ENCODE peak calls at places on chromosomes 16 and 17, in eight cellular contexts. V is OCI-LY7, B is body of pancreas, R is A549, X is neural progenitor cell, D is psoas muscle, H is mucosa of descending colon, A is fibroblast of lung. Y is an unnamed sample.

GRCh38 chr17:11948791-11949190 is 48.5 kb downstream of the ZNF18 start:
- DNase-seq in B (peak; percentile 46), A (peak; percentile 87), X (no peak), H (no peak), R (no peak), D (peak; percentile 26), V (no peak), Y (no peak)

GRCh38 chr17:71163121-71163812 is 957.6 kb upstream of the SOX9 start:
- DNase-seq in V (no peak), A (peak; percentile 9), D (no peak), R (no peak), X (no peak), H (no peak), B (peak; percentile 88), Y (no peak)

GRCh38 chr17:74566132-74566753 is 1.1 kb downstream of the CD300H start:
- DNase-seq in X (peak; percentile 72), B (peak; percentile 40), D (no peak), H (no peak), V (peak; percentile 63), A (peak; percentile 3), R (peak; percentile 51), Y (no peak)

GRCh38 chr16:19410435-19411153 is 7.1 kb upstream of the TMC5 start:
- DNase-seq in D (no peak), R (peak; percentile 62), V (no peak), H (peak; percentile 63), B (peak; percentile 32), A (no peak), X (peak; percentile 82), Y (peak; percentile 89)

GRCh38 chr17:78241277-78242023 is 10.0 kb downstream of the TMEM235 start:
- DNase-seq in V (peak; percentile 85), R (peak; percentile 69), X (no peak), H (no peak), D (no peak), B (no peak), A (peak; percentile 47), Y (no peak)

GRCh38 chr16:19700319-19700781 is 17.7 kb downstream of the KNOP1 start:
- DNase-seq in H (peak; percentile 67), X (no peak), B (no peak), R (peak; percentile 81), D (no peak), A (peak; percentile 64), V (no peak), Y (no peak)

GRCh38 chr16:31105677-31106213 is 2.4 kb upstream of the BCKDK start:
- DNase-seq in B (peak; percentile 92), R (peak; percentile 69), D (peak; percentile 91), V (peak; percentile 77), H (peak; percentile 87), X (peak; percentile 75), A (peak; percentile 46), Y (peak; percentile 94)

GRCh38 chr17:1145311-1145986 is 34.3 kb downstream of the ABR start:
- DNase-seq in R (no peak), D (no peak), A (no peak), V (no peak), B (no peak), X (no peak), H (no peak), Y (no peak)

GRCh38 chr16:50653633-50654524 is 27.2 kb downstream of the SNX20 start:
- DNase-seq in B (peak; percentile 95), H (no peak), X (peak; percentile 23), D (no peak), A (no peak), R (no peak), V (no peak), Y (no peak)

GRCh38 chr16:76293980-76294690 is 16.9 kb downstream of the CNTNAP4 start:
- DNase-seq in V (no peak), B (no peak), D (no peak), A (peak; percentile 5), R (no peak), X (no peak), H (no peak), Y (no peak)

GRCh38 chr17:31724619-31725018 is 134.4 kb downstream of the COPRS start:
- DNase-seq in B (no peak), H (no peak), X (no peak), D (no peak), R (no peak), A (no peak), V (no peak), Y (no peak)

GRCh38 chr17:39937462-39937861 is 9.9 kb downstream of the LRRC3C start:
- DNase-seq in A (no peak), R (no peak), B (no peak), X (no peak), H (no peak), V (no peak), D (no peak), Y (no peak)

GRCh38 chr17:56150631-56151030 is 2.6 kb upstream of the ANKFN1 start:
- DNase-seq in B (no peak), H (no peak), V (no peak), D (no peak), A (no peak), R (no peak), X (no peak), Y (no peak)

GRCh38 chr16:24988593-24989338 is 26.4 kb downstream of the ARHGAP17 start:
- DNase-seq in H (peak; percentile 84), B (peak; percentile 62), V (peak; percentile 38), X (no peak), A (peak; percentile 74), R (peak; percentile 30), D (no peak), Y (no peak)

GRCh38 chr17:8275421-8276290 is 12.8 kb upstream of the RANGRF start:
- DNase-seq in R (no peak), H (no peak), B (no peak), A (no peak), X (no peak), D (no peak), V (no peak), Y (no peak)

GRCh38 chr17:39716879-39717536 is 13.3 kb downstream of the MIEN1 start:
- DNase-seq in V (no peak), D (no peak), X (no peak), R (no peak), A (no peak), H (peak; percentile 68), B (no peak), Y (no peak)

GRCh38 chr17:78923660-78924453 is 1.3 kb downstream of the TIMP2 start:
- DNase-seq in R (peak; percentile 93), V (peak; percentile 75), X (peak; percentile 40), B (peak; percentile 97), A (no peak), D (peak; percentile 47), H (peak; percentile 94), Y (peak; percentile 95)

GRCh38 chr17:78127240-78127887 is 1.2 kb downstream of the TMC6 start:
- DNase-seq in X (peak; percentile 50), B (peak; percentile 68), D (peak; percentile 63), H (peak; percentile 91), A (no peak), R (no peak), V (peak; percentile 89), Y (peak; percentile 91)

GRCh38 chr16:4517812-4518211 is 20.8 kb downstream of the CDIP1 start:
- DNase-seq in X (peak; percentile 82), A (peak; percentile 39), H (no peak), V (peak; percentile 49), R (peak; percentile 40), B (peak; percentile 57), D (no peak), Y (peak; percentile 57)

GRCh38 chr17:76601042-76601441 is 15.4 kb upstream of the ST6GALNAC2 start:
- DNase-seq in B (no peak), H (no peak), V (no peak), A (no peak), D (no peak), R (no peak), X (no peak), Y (peak; percentile 30)
- H3K4me1 ChIP-seq in B (no peaks in the 10 kb centered on the region), H (no peaks in the 10 kb centered on the region), V (no peaks in the 10 kb centered on the region), A (peaks cover 3% of the 10 kb centered on the region), D (no peaks in the 10 kb centered on the region), R (peaks cover 8% of the 10 kb centered on the region), X (peaks cover 7% of the 10 kb centered on the region), Y (peaks cover 30% of the 10 kb centered on the region)

GRCh38 chr16:60642956-60643355 is 1393.3 kb downstream of the CDH8 start:
- DNase-seq in B (no peak), R (no peak), A (no peak), X (no peak), V (no peak), H (no peak), D (no peak), Y (no peak)
- H3K9me3 ChIP-seq in B (no peaks in the 10 kb centered on the region), R (no peaks in the 10 kb centered on the region), A (no peaks in the 10 kb centered on the region), X (no peaks in the 10 kb centered on the region), V (no peaks in the 10 kb centered on the region), H (peaks cover 43% of the 10 kb centered on the region), D (no peaks in the 10 kb centered on the region), Y (no peaks in the 10 kb centered on the region)

GRCh38 chr17:7020894-7021664 is 1.8 kb upstream of the BCL6B start:
- DNase-seq in D (no peak), H (no peak), A (no peak), B (no peak), V (no peak), X (no peak), R (no peak), Y (no peak)

GRCh38 chr17:7019839-7020519 is 2.9 kb upstream of the BCL6B start:
- DNase-seq in A (peak; percentile 65), X (peak; percentile 69), D (peak; percentile 58), R (peak; percentile 94), B (peak; percentile 71), V (no peak), H (peak; percentile 64), Y (peak; percentile 73)

GRCh38 chr17:7023576-7024401 is 939 bp downstream of the BCL6B start:
- DNase-seq in D (peak; percentile 93), A (peak; percentile 84), R (peak; percentile 99), H (peak; percentile 97), X (peak; percentile 93), B (peak; percentile 94), V (peak; percentile 53), Y (peak; percentile 97)

GRCh38 chr17:7022791-7023571 is at the start of gene BCL6B:
- DNase-seq in D (no peak), X (peak; percentile 68), V (no peak), H (peak; percentile 69), R (no peak), B (no peak), A (no peak), Y (peak; percentile 71)

DNA sequence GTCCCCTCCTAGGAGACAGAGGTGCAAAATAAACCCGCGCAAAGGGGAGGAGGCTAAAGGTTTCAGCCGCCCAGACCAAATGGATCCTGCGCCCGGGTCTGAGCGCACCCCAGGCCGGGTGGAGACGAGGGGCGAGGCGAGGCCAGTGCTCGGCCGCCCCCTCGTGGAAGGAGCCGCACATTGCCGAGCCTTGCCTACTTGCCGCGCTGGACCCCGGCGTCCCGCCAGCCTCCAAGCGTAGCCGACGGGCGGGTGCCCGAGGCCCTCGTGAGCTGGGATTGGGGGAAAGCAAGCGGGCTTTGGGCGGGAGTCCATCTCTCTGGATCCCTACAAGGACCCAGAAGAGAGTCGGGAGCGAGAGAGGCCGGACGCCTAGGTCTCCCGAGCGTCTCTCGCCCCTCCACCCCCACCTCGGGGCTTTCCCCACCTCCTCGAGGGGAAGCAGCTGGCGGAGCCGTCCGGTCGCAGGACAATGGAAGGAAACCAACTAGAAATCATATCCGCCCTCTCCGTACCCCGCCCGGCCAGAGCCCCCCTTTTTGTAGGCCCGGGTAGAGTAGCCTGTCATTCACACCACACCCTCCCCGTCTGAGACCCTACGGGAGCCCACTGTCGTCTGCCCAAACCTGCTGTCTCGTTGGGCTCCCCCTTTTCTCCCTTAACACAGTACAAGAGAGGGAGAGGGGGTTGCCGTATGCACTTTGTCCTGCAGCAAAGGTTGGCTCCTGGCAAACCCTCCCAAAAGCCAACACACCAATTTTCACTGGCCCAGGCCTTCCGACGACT is 664 bp upstream of the BCL6B start:
- DNase-seq in R (peak; percentile 95), V (peak; percentile 77), B (peak; percentile 84), X (peak; percentile 92), H (peak; percentile 88), D (peak; percentile 87), A (peak; percentile 49), Y (peak; percentile 89)
- H3K4me3 ChIP-seq in R (no peak overlapping the region), V (peak overlapping the region; percentile 8), B (no peak overlapping the region), X (peak overlapping the region; percentile 35), H (no peak overlapping the region), D (peak overlapping the region; percentile 63), A (no peak overlapping the region), Y (peak overlapping the region; percentile 49)

GRCh38 chr16:67157892-67158635 is 1.6 kb downstream of the TRADD start:
- DNase-seq in V (no peak), X (no peak), A (no peak), B (no peak), D (no peak), H (no peak), R (no peak), Y (no peak)
- H3K4me1 ChIP-seq in V (peaks cover 21% of the 10 kb centered on the region), X (peaks cover 6% of the 10 kb centered on the region), A (peaks cover 4% of the 10 kb centered on the region), B (peaks cover 53% of the 10 kb centered on the region), D (peaks cover 30% of the 10 kb centered on the region), H (peaks cover 38% of the 10 kb centered on the region), R (peaks cover 21% of the 10 kb centered on the region), Y (peaks cover 26% of the 10 kb centered on the region)